ENCODE peak calls at places on chromosome 14, in six cellular contexts. One of them, this sample, is unnamed.

GRCh38 chr14:57760891-57761290 is 105.0 kb downstream of the SLC35F4 start:
- DNase-seq in psoas muscle: no peak
- DNase-seq in transverse colon: no peak
- DNase-seq in left ventricle myocardium inferior: no peak
- DNase-seq in dorsolateral prefrontal cortex: no peak
- DNase-seq in endothelial cell of umbilical vein: no peak
- DNase-seq in this sample: no peak

GRCh38 chr14:63896278-63896720 is 43.5 kb downstream of the SYNE2 start:
- DNase-seq in dorsolateral prefrontal cortex: no peak
- DNase-seq in transverse colon: peak; percentile 67
- DNase-seq in left ventricle myocardium inferior: peak; percentile 49
- DNase-seq in endothelial cell of umbilical vein: peak; percentile 99
- DNase-seq in psoas muscle: peak; percentile 37
- DNase-seq in this sample: no peak

GRCh38 chr14:86799244-86799647 is 1193.7 kb downstream of the GALC start:
- DNase-seq in dorsolateral prefrontal cortex: no peak
- DNase-seq in psoas muscle: no peak
- DNase-seq in transverse colon: no peak
- DNase-seq in left ventricle myocardium inferior: no peak
- DNase-seq in endothelial cell of umbilical vein: no peak
- DNase-seq in this sample: no peak

GRCh38 chr14:23252420-23253333 is 14.9 kb downstream of the RNF212B start:
- DNase-seq in endothelial cell of umbilical vein: no peak
- DNase-seq in psoas muscle: no peak
- DNase-seq in left ventricle myocardium inferior: no peak
- DNase-seq in dorsolateral prefrontal cortex: no peak
- DNase-seq in transverse colon: no peak
- DNase-seq in this sample: no peak

GRCh38 chr14:74886001-74886400 is 4.3 kb downstream of the DLST start:
- DNase-seq in dorsolateral prefrontal cortex: no peak
- DNase-seq in endothelial cell of umbilical vein: no peak
- DNase-seq in psoas muscle: no peak
- DNase-seq in left ventricle myocardium inferior: no peak
- DNase-seq in transverse colon: no peak
- DNase-seq in this sample: no peak

GRCh38 chr14:63454863-63455622 is 88.1 kb downstream of the PPP2R5E start:
- DNase-seq in psoas muscle: peak; percentile 17
- DNase-seq in left ventricle myocardium inferior: no peak
- DNase-seq in endothelial cell of umbilical vein: no peak
- DNase-seq in transverse colon: no peak
- DNase-seq in dorsolateral prefrontal cortex: no peak
- DNase-seq in this sample: no peak

GRCh38 chr14:89607453-89607852 is 190.4 kb upstream of the FOXN3 start:
- DNase-seq in transverse colon: no peak
- DNase-seq in psoas muscle: no peak
- DNase-seq in left ventricle myocardium inferior: no peak
- DNase-seq in dorsolateral prefrontal cortex: no peak
- DNase-seq in endothelial cell of umbilical vein: no peak
- DNase-seq in this sample: no peak

GRCh38 chr14:94077111-94077821 is 3.7 kb downstream of the DDX24 start:
- DNase-seq in transverse colon: no peak
- DNase-seq in endothelial cell of umbilical vein: no peak
- DNase-seq in left ventricle myocardium inferior: no peak
- DNase-seq in psoas muscle: no peak
- DNase-seq in dorsolateral prefrontal cortex: no peak
- DNase-seq in this sample: no peak

GRCh38 chr14:39773387-39773786 is 341.2 kb upstream of the FBXO33 start:
- DNase-seq in dorsolateral prefrontal cortex: no peak
- DNase-seq in transverse colon: no peak
- DNase-seq in psoas muscle: no peak
- DNase-seq in endothelial cell of umbilical vein: no peak
- DNase-seq in left ventricle myocardium inferior: no peak
- DNase-seq in this sample: no peak

GRCh38 chr14:23379331-23380196 is 2.7 kb downstream of the CMTM5 start:
- DNase-seq in left ventricle myocardium inferior: peak; percentile 60
- DNase-seq in endothelial cell of umbilical vein: peak; percentile 34
- DNase-seq in dorsolateral prefrontal cortex: no peak
- DNase-seq in psoas muscle: peak; percentile 58
- DNase-seq in transverse colon: peak; percentile 75
- DNase-seq in this sample: peak; percentile 62

GRCh38 chr14:76574416-76574815 is 186.9 kb upstream of the VASH1 start:
- DNase-seq in dorsolateral prefrontal cortex: no peak
- DNase-seq in endothelial cell of umbilical vein: no peak
- DNase-seq in transverse colon: no peak
- DNase-seq in psoas muscle: no peak
- DNase-seq in left ventricle myocardium inferior: no peak
- DNase-seq in this sample: no peak

GRCh38 chr14:19917955-19918518 is 2.4 kb upstream of the OR4K5 start:
- DNase-seq in transverse colon: no peak
- DNase-seq in dorsolateral prefrontal cortex: no peak
- DNase-seq in endothelial cell of umbilical vein: no peak
- DNase-seq in left ventricle myocardium inferior: no peak
- DNase-seq in psoas muscle: no peak
- DNase-seq in this sample: no peak

GRCh38 chr14:53128706-53129105 is 24.4 kb downstream of the DDHD1 start:
- DNase-seq in dorsolateral prefrontal cortex: no peak
- DNase-seq in psoas muscle: no peak
- DNase-seq in left ventricle myocardium inferior: no peak
- DNase-seq in endothelial cell of umbilical vein: no peak
- DNase-seq in transverse colon: no peak
- DNase-seq in this sample: no peak

GRCh38 chr14:91413547-91414474 is 3.8 kb downstream of the CCDC88C start:
- DNase-seq in endothelial cell of umbilical vein: no peak
- DNase-seq in dorsolateral prefrontal cortex: no peak
- DNase-seq in transverse colon: peak; percentile 80
- DNase-seq in psoas muscle: no peak
- DNase-seq in left ventricle myocardium inferior: no peak
- DNase-seq in this sample: no peak

GRCh38 chr14:100476012-100476822 is 111.0 kb downstream of the BEGAIN start:
- DNase-seq in psoas muscle: peak; percentile 33
- DNase-seq in left ventricle myocardium inferior: no peak
- DNase-seq in dorsolateral prefrontal cortex: no peak
- DNase-seq in transverse colon: peak; percentile 42
- DNase-seq in endothelial cell of umbilical vein: no peak
- DNase-seq in this sample: no peak

GRCh38 chr14:51445001-51445390 is 204.9 kb downstream of the TMX1 start:
- DNase-seq in endothelial cell of umbilical vein: no peak
- DNase-seq in dorsolateral prefrontal cortex: no peak
- DNase-seq in left ventricle myocardium inferior: no peak
- DNase-seq in transverse colon: no peak
- DNase-seq in psoas muscle: no peak
- DNase-seq in this sample: no peak

GRCh38 chr14:77660754-77661153 is 44.3 kb upstream of the SPTLC2 start:
- DNase-seq in left ventricle myocardium inferior: no peak
- DNase-seq in psoas muscle: no peak
- DNase-seq in transverse colon: no peak
- DNase-seq in dorsolateral prefrontal cortex: peak; percentile 61
- DNase-seq in endothelial cell of umbilical vein: no peak
- DNase-seq in this sample: no peak

GRCh38 chr14:35879141-35879648 is 53.1 kb downstream of the BRMS1L start:
- DNase-seq in endothelial cell of umbilical vein: no peak
- DNase-seq in transverse colon: no peak
- DNase-seq in left ventricle myocardium inferior: no peak
- DNase-seq in dorsolateral prefrontal cortex: no peak
- DNase-seq in psoas muscle: no peak
- DNase-seq in this sample: no peak

GRCh38 chr14:35878272-35879140 is 52.4 kb downstream of the BRMS1L start:
- DNase-seq in transverse colon: peak; percentile 37
- DNase-seq in dorsolateral prefrontal cortex: no peak
- DNase-seq in left ventricle myocardium inferior: no peak
- DNase-seq in psoas muscle: peak; percentile 19
- DNase-seq in endothelial cell of umbilical vein: peak; percentile 89
- DNase-seq in this sample: no peak

GRCh38 chr14:35881280-35881679 is 55.1 kb downstream of the BRMS1L start:
- DNase-seq in dorsolateral prefrontal cortex: no peak
- DNase-seq in left ventricle myocardium inferior: no peak
- DNase-seq in transverse colon: no peak
- DNase-seq in psoas muscle: no peak
- DNase-seq in endothelial cell of umbilical vein: no peak
- DNase-seq in this sample: no peak

GRCh38 chr14:35877276-35877675 is 51.1 kb downstream of the BRMS1L start:
- DNase-seq in transverse colon: no peak
- DNase-seq in left ventricle myocardium inferior: no peak
- DNase-seq in psoas muscle: no peak
- DNase-seq in dorsolateral prefrontal cortex: no peak
- DNase-seq in endothelial cell of umbilical vein: no peak
- DNase-seq in this sample: no peak

GRCh38 chr14:35879654-35880249 is 53.6 kb downstream of the BRMS1L start:
- DNase-seq in transverse colon: no peak
- DNase-seq in left ventricle myocardium inferior: no peak
- DNase-seq in psoas muscle: no peak
- DNase-seq in endothelial cell of umbilical vein: peak; percentile 20
- DNase-seq in dorsolateral prefrontal cortex: no peak
- DNase-seq in this sample: no peak
- TF ChIP-seq CTCF in transverse colon: peak; percentile 43
- TF ChIP-seq CTCF in left ventricle myocardium inferior: peak; percentile 50
- TF ChIP-seq CTCF in psoas muscle: peak; percentile 24
- TF ChIP-seq CTCF in endothelial cell of umbilical vein: peak; percentile 9
- TF ChIP-seq CTCF in dorsolateral prefrontal cortex: peak; percentile 45
- TF ChIP-seq CTCF in this sample: peak; percentile 50

DNA sequence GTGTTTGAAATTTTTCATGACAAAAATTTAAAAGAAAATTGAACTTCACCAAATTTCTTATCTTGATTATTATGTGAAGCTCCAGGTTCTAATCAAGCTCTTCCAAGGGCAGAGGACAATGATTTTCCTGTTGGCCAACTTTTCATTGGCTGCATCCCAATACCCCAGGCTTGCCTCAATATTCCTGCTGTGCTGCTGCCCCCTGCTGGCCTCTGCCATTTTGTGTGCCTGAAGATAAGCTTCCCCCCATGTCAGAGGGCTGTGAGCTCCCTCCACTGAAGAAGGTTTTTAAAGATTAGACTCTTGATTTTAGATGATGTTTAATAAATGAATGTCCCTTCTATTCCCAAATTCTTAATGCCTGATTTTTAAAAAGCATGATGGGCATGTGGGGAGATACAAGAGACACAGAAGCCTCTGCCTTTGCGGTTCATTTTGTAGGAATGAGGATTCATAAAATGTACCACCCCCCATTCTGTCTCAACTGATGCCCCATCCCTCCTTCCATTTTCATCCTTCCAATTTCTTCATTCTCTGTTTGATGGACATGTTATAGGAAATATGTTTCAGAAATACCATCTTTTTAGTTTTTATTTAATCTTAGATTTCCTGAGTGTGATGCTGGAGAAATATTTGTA is 76.7 kb upstream of the RGS6 start:
- DNase-seq in dorsolateral prefrontal cortex: no peak
- DNase-seq in left ventricle myocardium inferior: peak; percentile 57
- DNase-seq in transverse colon: peak; percentile 73
- DNase-seq in psoas muscle: peak; percentile 63
- DNase-seq in endothelial cell of umbilical vein: peak; percentile 67
- DNase-seq in this sample: peak; percentile 29
- H3K27ac ChIP-seq in dorsolateral prefrontal cortex: no peak overlapping the region
- H3K27ac ChIP-seq in left ventricle myocardium inferior: no peak overlapping the region
- H3K27ac ChIP-seq in transverse colon: no peak overlapping the region
- H3K27ac ChIP-seq in psoas muscle: no peak overlapping the region
- H3K27ac ChIP-seq in endothelial cell of umbilical vein: no peak overlapping the region
- H3K27ac ChIP-seq in this sample: no peak overlapping the region

GRCh38 chr14:26191123-26191522 is 406.7 kb downstream of the NOVA1 start:
- DNase-seq in left ventricle myocardium inferior: no peak
- DNase-seq in transverse colon: no peak
- DNase-seq in endothelial cell of umbilical vein: no peak
- DNase-seq in dorsolateral prefrontal cortex: no peak
- DNase-seq in psoas muscle: no peak
- DNase-seq in this sample: no peak
- TF ChIP-seq CTCF in left ventricle myocardium inferior: no peak
- TF ChIP-seq CTCF in transverse colon: no peak
- TF ChIP-seq CTCF in endothelial cell of umbilical vein: no peak
- TF ChIP-seq CTCF in dorsolateral prefrontal cortex: peak; percentile 9
- TF ChIP-seq CTCF in psoas muscle: no peak
- TF ChIP-seq CTCF in this sample: no peak

GRCh38 chr14:88385212-88386101 is at the start of gene SPATA7:
- DNase-seq in left ventricle myocardium inferior: peak; percentile 94
- DNase-seq in dorsolateral prefrontal cortex: peak; percentile 96
- DNase-seq in endothelial cell of umbilical vein: peak; percentile 92
- DNase-seq in psoas muscle: peak; percentile 93
- DNase-seq in transverse colon: peak; percentile 95
- DNase-seq in this sample: peak; percentile 71

GRCh38 chr14:88380405-88380804 is 5.1 kb upstream of the SPATA7 start:
- DNase-seq in endothelial cell of umbilical vein: no peak
- DNase-seq in psoas muscle: no peak
- DNase-seq in left ventricle myocardium inferior: no peak
- DNase-seq in transverse colon: no peak
- DNase-seq in dorsolateral prefrontal cortex: no peak
- DNase-seq in this sample: no peak

GRCh38 chr14:88384653-88385205 is 728 bp upstream of the SPATA7 start:
- DNase-seq in left ventricle myocardium inferior: no peak
- DNase-seq in transverse colon: no peak
- DNase-seq in psoas muscle: no peak
- DNase-seq in dorsolateral prefrontal cortex: no peak
- DNase-seq in endothelial cell of umbilical vein: no peak
- DNase-seq in this sample: no peak

GRCh38 chr14:88379706-88380343 is 5.6 kb upstream of the SPATA7 start:
- DNase-seq in endothelial cell of umbilical vein: no peak
- DNase-seq in psoas muscle: no peak
- DNase-seq in left ventricle myocardium inferior: no peak
- DNase-seq in dorsolateral prefrontal cortex: no peak
- DNase-seq in transverse colon: no peak
- DNase-seq in this sample: no peak
- H3K27ac ChIP-seq in endothelial cell of umbilical vein: no peak overlapping the region
- H3K27ac ChIP-seq in psoas muscle: no peak overlapping the region
- H3K27ac ChIP-seq in left ventricle myocardium inferior: no peak overlapping the region
- H3K27ac ChIP-seq in dorsolateral prefrontal cortex: no peak overlapping the region
- H3K27ac ChIP-seq in transverse colon: no peak overlapping the region
- H3K27ac ChIP-seq in this sample: no peak overlapping the region

GRCh38 chr14:73760598-73761586 is 46.7 kb upstream of the PNMA1 start:
- DNase-seq in transverse colon: peak; percentile 41
- DNase-seq in dorsolateral prefrontal cortex: no peak
- DNase-seq in endothelial cell of umbilical vein: no peak
- DNase-seq in psoas muscle: no peak
- DNase-seq in left ventricle myocardium inferior: no peak
- DNase-seq in this sample: no peak
- TF ChIP-seq CTCF in transverse colon: no peak
- TF ChIP-seq CTCF in dorsolateral prefrontal cortex: no peak
- TF ChIP-seq CTCF in endothelial cell of umbilical vein: no peak
- TF ChIP-seq CTCF in psoas muscle: no peak
- TF ChIP-seq CTCF in left ventricle myocardium inferior: no peak
- TF ChIP-seq CTCF in this sample: no peak

GRCh38 chr14:31619440-31619839 is 58.2 kb downstream of the NUBPL start:
- DNase-seq in left ventricle myocardium inferior: no peak
- DNase-seq in endothelial cell of umbilical vein: no peak
- DNase-seq in dorsolateral prefrontal cortex: no peak
- DNase-seq in psoas muscle: no peak
- DNase-seq in transverse colon: no peak
- DNase-seq in this sample: no peak
- H3K27ac ChIP-seq in left ventricle myocardium inferior: no peak overlapping the region
- H3K27ac ChIP-seq in endothelial cell of umbilical vein: no peak overlapping the region
- H3K27ac ChIP-seq in dorsolateral prefrontal cortex: no peak overlapping the region
- H3K27ac ChIP-seq in psoas muscle: no peak overlapping the region
- H3K27ac ChIP-seq in transverse colon: no peak overlapping the region
- H3K27ac ChIP-seq in this sample: no peak overlapping the region